ENCODE peak calls at places on chromosomes 16 and 17, in six cellular contexts. N, G, S, M, U and Z are unnamed samples.

GRCh38 chr16:88907768-88908167 is 41.3 kb upstream of the PABPN1L start:
- DNase-seq in N (peak; percentile 56), G (no peak), S (no peak), M (no peak), U (peak; percentile 48), Z (no peak)

GRCh38 chr16:64356267-64356666 is 765.6 kb downstream of the CDH11 start:
- DNase-seq in N (peak; percentile 87), G (peak; percentile 87), S (no peak), M (no peak), U (no peak), Z (no peak)

GRCh38 chr17:50835563-50836231 is at the start of gene WFIKKN2:
- DNase-seq in N (no peak), G (no peak), S (no peak), M (no peak), U (no peak), Z (no peak)

GRCh38 chr17:4176803-4177472 is 33.9 kb downstream of the CYB5D2 start:
- DNase-seq in N (no peak), G (no peak), S (no peak), M (no peak), U (no peak), Z (no peak)

GRCh38 chr17:72258711-72259110 is 137.9 kb downstream of the SOX9 start:
- DNase-seq in N (no peak), G (no peak), S (no peak), M (no peak), U (no peak), Z (no peak)

GRCh38 chr16:22216191-22216831 is 10.2 kb downstream of the EEF2K start:
- DNase-seq in N (peak; percentile 68), G (peak; percentile 52), S (peak; percentile 64), M (no peak), U (no peak), Z (peak; percentile 65)

GRCh38 chr16:5044011-5044540 is 10.3 kb upstream of the NAGPA start:
- DNase-seq in N (no peak), G (no peak), S (no peak), M (no peak), U (no peak), Z (no peak)

GRCh38 chr16:4032768-4033167 is 83.5 kb downstream of the ADCY9 start:
- DNase-seq in N (peak; percentile 52), G (peak; percentile 34), S (no peak), M (no peak), U (no peak), Z (peak; percentile 31)

GRCh38 chr17:59962739-59963318 is 1.7 kb downstream of the RNFT1 start:
- DNase-seq in N (no peak), G (no peak), S (no peak), M (no peak), U (no peak), Z (no peak)

GRCh38 chr16:77657016-77657415 is 65.3 kb upstream of the NUDT7 start:
- DNase-seq in N (peak; percentile 13), G (peak; percentile 52), S (peak; percentile 78), M (peak; percentile 79), U (no peak), Z (no peak)

GRCh38 chr17:36592711-36593321 is 1.1 kb downstream of the DHRS11 start:
- DNase-seq in N (no peak), G (no peak), S (no peak), M (peak; percentile 29), U (no peak), Z (no peak)

GRCh38 chr17:66354981-66355380 is 52.6 kb downstream of the PRKCA start:
- DNase-seq in N (peak; percentile 73), G (peak; percentile 71), S (no peak), M (no peak), U (no peak), Z (no peak)

GRCh38 chr16:18853694-18854093 is 52.3 kb upstream of the ARL6IP1 start:
- DNase-seq in N (no peak), G (no peak), S (no peak), M (no peak), U (no peak), Z (no peak)

GRCh38 chr16:71758293-71758760 is 33.8 kb upstream of the PHLPP2 start:
- DNase-seq in N (no peak), G (no peak), S (no peak), M (no peak), U (no peak), Z (no peak)

GRCh38 chr16:70630960-70631745 is 15.2 kb upstream of the IL34 start:
- DNase-seq in N (peak; percentile 30), G (peak; percentile 60), S (no peak), M (no peak), U (no peak), Z (no peak)

GRCh38 chr17:68200689-68201424 is 47.0 kb upstream of the AMZ2 start:
- DNase-seq in N (peak; percentile 62), G (peak; percentile 62), S (peak; percentile 69), M (peak; percentile 87), U (peak; percentile 81), Z (peak; percentile 87)

GRCh38 chr17:78233678-78234077 is 2.2 kb downstream of the TMEM235 start:
- DNase-seq in N (no peak), G (no peak), S (no peak), M (no peak), U (no peak), Z (no peak)

GRCh38 chr16:30867747-30868146 is 26.1 kb downstream of the BCL7C start:
- DNase-seq in N (no peak), G (peak; percentile 16), S (no peak), M (peak; percentile 52), U (no peak), Z (no peak)

GRCh38 chr17:40724656-40725055 is 21.1 kb upstream of the KRT24 start:
- DNase-seq in N (no peak), G (no peak), S (no peak), M (no peak), U (no peak), Z (no peak)

GRCh38 chr16:58333937-58334336 is 39.1 kb upstream of the PRSS54 start:
- DNase-seq in N (no peak), G (no peak), S (no peak), M (no peak), U (no peak), Z (no peak)

GRCh38 chr16:10684541-10685151 is 10.1 kb downstream of the TEKT5 start:
- DNase-seq in N (no peak), G (no peak), S (no peak), M (no peak), U (no peak), Z (no peak)

GRCh38 chr17:49002766-49003165 is 5.6 kb downstream of the IGF2BP1 start:
- DNase-seq in N (no peak), G (no peak), S (no peak), M (no peak), U (no peak), Z (no peak)

GRCh38 chr17:31493656-31494155 is 102.2 kb downstream of the RAB11FIP4 start:
- DNase-seq in N (no peak), G (no peak), S (no peak), M (no peak), U (no peak), Z (no peak)

GRCh38 chr16:87131061-87131995 is 185.9 kb downstream of the C16orf95 start:
- DNase-seq in N (no peak), G (no peak), S (no peak), M (no peak), U (no peak), Z (no peak)

GRCh38 chr17:4049546-4049945 is 85.3 kb upstream of the ATP2A3 start:
- DNase-seq in N (no peak), G (no peak), S (no peak), M (no peak), U (no peak), Z (no peak)

GRCh38 chr16:19330801-19331484 is 45.4 kb downstream of the CLEC19A start:
- DNase-seq in N (peak; percentile 33), G (peak; percentile 50), S (no peak), M (peak; percentile 21), U (peak; percentile 73), Z (no peak)

GRCh38 chr17:31518478-31518877 is 127.0 kb downstream of the RAB11FIP4 start:
- DNase-seq in N (no peak), G (no peak), S (no peak), M (no peak), U (no peak), Z (no peak)

GRCh38 chr17:34424814-34425490 is 61.9 kb upstream of the CCL1 start:
- DNase-seq in N (no peak), G (no peak), S (no peak), M (peak; percentile 75), U (no peak), Z (peak; percentile 24)
- H2AFZ ChIP-seq in N (no peak overlapping the region), G (no peak overlapping the region), S (no peak overlapping the region), M (peak overlapping the region; percentile 93), U (no peak overlapping the region), Z (no peak overlapping the region)

GRCh38 chr17:45688353-45688752 is 95.8 kb upstream of the CRHR1 start:
- DNase-seq in N (no peak), G (no peak), S (no peak), M (no peak), U (no peak), Z (no peak)
- H2AFZ ChIP-seq in N (no peak overlapping the region), G (no peak overlapping the region), S (no peak overlapping the region), M (no peak overlapping the region), U (no peak overlapping the region), Z (no peak overlapping the region)

DNA sequence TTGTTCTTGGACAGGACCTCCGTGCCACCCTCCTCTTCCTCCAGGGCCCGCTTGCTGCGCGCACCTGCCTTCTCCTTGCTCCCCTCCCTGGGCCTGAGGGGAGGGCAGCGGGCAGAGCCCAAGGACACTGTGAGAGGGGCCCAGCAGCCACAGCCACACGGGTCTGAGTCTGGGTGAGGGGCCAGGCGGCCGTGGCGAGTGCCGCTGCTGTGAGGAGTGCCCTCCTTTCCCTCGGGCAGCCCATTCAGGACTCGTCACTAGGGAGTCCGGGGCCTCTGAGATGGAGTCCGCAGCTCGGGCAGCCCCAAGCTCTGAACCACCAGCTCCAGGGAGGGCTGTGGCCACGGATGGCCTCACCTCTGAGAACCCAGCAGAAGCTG is 5.6 kb downstream of the DUS1L start:
- DNase-seq in N (no peak), G (no peak), S (no peak), M (no peak), U (no peak), Z (no peak)
- H2AFZ ChIP-seq in N (no peak overlapping the region), G (no peak overlapping the region), S (no peak overlapping the region), M (no peak overlapping the region), U (no peak overlapping the region), Z (no peak overlapping the region)

GRCh38 chr17:29039764-29040598 is 3.0 kb upstream of the PIPOX start:
- DNase-seq in N (peak; percentile 80), G (peak; percentile 5), S (no peak), M (no peak), U (peak; percentile 21), Z (no peak)
- H2AFZ ChIP-seq in N (no peak overlapping the region), G (no peak overlapping the region), S (no peak overlapping the region), M (no peak overlapping the region), U (no peak overlapping the region), Z (no peak overlapping the region)

GRCh38 chr16:84514295-84514873 is 9.9 kb upstream of the MEAK7 start:
- DNase-seq in N (no peak), G (no peak), S (no peak), M (no peak), U (no peak), Z (no peak)
- H2AFZ ChIP-seq in N (peak overlapping the region; percentile 21), G (no peak overlapping the region), S (peak overlapping the region; percentile 44), M (peak overlapping the region; percentile 94), U (no peak overlapping the region), Z (peak overlapping the region; percentile 56)